ENCODE peak calls at places on chromosomes 12 and 14, in ten cellular contexts. One of them, this sample, is unnamed.

GRCh38 chr12:124771462-124772361 is 92.0 kb downstream of the SCARB1 start:
- DNase-seq in bronchial epithelial cell: peak
- DNase-seq in cardiac fibroblast: peak
- DNase-seq in GM06990: peak
- DNase-seq in CD4-positive, alpha-beta T cell: peak
- DNase-seq in A549: peak
- DNase-seq in GM13977: peak
- DNase-seq in mammary epithelial cell: peak
- DNase-seq in ovary: peak
- DNase-seq in NB4: peak
- DNase-seq in this sample: peak

GRCh38 chr14:76956253-76957090 is 72.0 kb downstream of the IRF2BPL start:
- DNase-seq in NB4: peak
- DNase-seq in mammary epithelial cell: peak
- DNase-seq in GM06990: peak
- DNase-seq in GM13977: peak
- DNase-seq in bronchial epithelial cell: peak
- DNase-seq in CD4-positive, alpha-beta T cell: peak
- DNase-seq in A549: peak
- DNase-seq in cardiac fibroblast: peak
- DNase-seq in ovary: peak
- DNase-seq in this sample: peak

GRCh38 chr12:115871714-115872113 is 405.8 kb downstream of the MED13L start:
- DNase-seq in NB4: peak
- DNase-seq in GM06990: no peak
- DNase-seq in CD4-positive, alpha-beta T cell: no peak
- DNase-seq in GM13977: peak
- DNase-seq in cardiac fibroblast: peak
- DNase-seq in A549: peak
- DNase-seq in bronchial epithelial cell: peak
- DNase-seq in ovary: no peak
- DNase-seq in mammary epithelial cell: no peak
- DNase-seq in this sample: no peak

GRCh38 chr12:65511134-65511912 is 232.8 kb downstream of the MSRB3 start:
- DNase-seq in mammary epithelial cell: no peak
- DNase-seq in cardiac fibroblast: no peak
- DNase-seq in NB4: no peak
- DNase-seq in ovary: no peak
- DNase-seq in A549: no peak
- DNase-seq in CD4-positive, alpha-beta T cell: no peak
- DNase-seq in GM13977: no peak
- DNase-seq in bronchial epithelial cell: no peak
- DNase-seq in GM06990: no peak
- DNase-seq in this sample: no peak

GRCh38 chr12:52433501-52434095 is 573 bp downstream of the KRT75 start:
- DNase-seq in A549: no peak
- DNase-seq in NB4: no peak
- DNase-seq in GM13977: no peak
- DNase-seq in mammary epithelial cell: no peak
- DNase-seq in cardiac fibroblast: no peak
- DNase-seq in bronchial epithelial cell: no peak
- DNase-seq in ovary: no peak
- DNase-seq in GM06990: no peak
- DNase-seq in CD4-positive, alpha-beta T cell: no peak
- DNase-seq in this sample: no peak

GRCh38 chr14:50677527-50678063 is 9.5 kb upstream of the SAV1 start:
- DNase-seq in GM13977: peak
- DNase-seq in CD4-positive, alpha-beta T cell: no peak
- DNase-seq in A549: no peak
- DNase-seq in bronchial epithelial cell: peak
- DNase-seq in cardiac fibroblast: peak
- DNase-seq in NB4: peak
- DNase-seq in mammary epithelial cell: peak
- DNase-seq in ovary: no peak
- DNase-seq in GM06990: no peak
- DNase-seq in this sample: no peak

GRCh38 chr12:128111333-128111732 is 155.6 kb upstream of the TMEM132C start:
- DNase-seq in mammary epithelial cell: no peak
- DNase-seq in bronchial epithelial cell: no peak
- DNase-seq in ovary: no peak
- DNase-seq in cardiac fibroblast: no peak
- DNase-seq in A549: no peak
- DNase-seq in GM13977: no peak
- DNase-seq in NB4: no peak
- DNase-seq in CD4-positive, alpha-beta T cell: no peak
- DNase-seq in GM06990: no peak
- DNase-seq in this sample: no peak

GRCh38 chr12:68154768-68155167 is 4.8 kb downstream of the IFNG start:
- DNase-seq in NB4: no peak
- DNase-seq in mammary epithelial cell: no peak
- DNase-seq in A549: no peak
- DNase-seq in bronchial epithelial cell: no peak
- DNase-seq in CD4-positive, alpha-beta T cell: no peak
- DNase-seq in cardiac fibroblast: no peak
- DNase-seq in GM06990: no peak
- DNase-seq in GM13977: no peak
- DNase-seq in ovary: no peak
- DNase-seq in this sample: no peak

GRCh38 chr12:114669501-114670256 is 14.3 kb downstream of the TBX3 start:
- DNase-seq in ovary: peak
- DNase-seq in A549: no peak
- DNase-seq in CD4-positive, alpha-beta T cell: no peak
- DNase-seq in bronchial epithelial cell: no peak
- DNase-seq in GM06990: no peak
- DNase-seq in cardiac fibroblast: peak
- DNase-seq in mammary epithelial cell: peak
- DNase-seq in NB4: no peak
- DNase-seq in GM13977: no peak
- DNase-seq in this sample: no peak

GRCh38 chr14:63045234-63045611 is at the start of gene KCNH5:
- DNase-seq in ovary: no peak
- DNase-seq in CD4-positive, alpha-beta T cell: no peak
- DNase-seq in GM13977: peak
- DNase-seq in A549: peak
- DNase-seq in GM06990: peak
- DNase-seq in NB4: no peak
- DNase-seq in bronchial epithelial cell: peak
- DNase-seq in mammary epithelial cell: peak
- DNase-seq in cardiac fibroblast: peak
- DNase-seq in this sample: no peak

DNA sequence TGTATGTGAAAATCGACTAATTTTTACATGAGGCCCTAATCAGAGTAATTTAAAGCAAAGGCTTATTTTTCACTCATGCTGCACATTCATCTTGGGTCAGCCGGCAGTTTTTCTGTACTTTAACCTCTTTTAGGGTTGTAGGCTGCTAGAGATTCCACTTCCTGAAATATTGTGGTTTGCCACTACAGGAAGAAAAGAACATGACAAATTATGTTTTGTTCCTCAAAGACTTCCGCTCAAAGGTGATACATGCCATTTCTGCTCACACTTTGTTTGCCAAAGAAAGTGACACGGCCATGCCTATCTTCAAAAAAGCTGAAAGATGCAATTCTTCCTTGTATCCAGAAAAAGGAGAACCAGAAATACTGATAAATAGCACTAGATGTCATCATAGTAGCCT is 183.4 kb upstream of the PPFIA2 start:
- DNase-seq in mammary epithelial cell: no peak
- DNase-seq in ovary: no peak
- DNase-seq in bronchial epithelial cell: no peak
- DNase-seq in CD4-positive, alpha-beta T cell: no peak
- DNase-seq in NB4: peak
- DNase-seq in A549: no peak
- DNase-seq in GM13977: no peak
- DNase-seq in cardiac fibroblast: no peak
- DNase-seq in GM06990: no peak
- DNase-seq in this sample: no peak
- TF ChIP-seq CTCF in mammary epithelial cell: no peak
- TF ChIP-seq CTCF in ovary: no peak
- TF ChIP-seq CTCF in bronchial epithelial cell: no peak
- TF ChIP-seq CTCF in CD4-positive, alpha-beta T cell: no peak
- TF ChIP-seq CTCF in NB4: no peak
- TF ChIP-seq CTCF in A549: no peak
- TF ChIP-seq CTCF in GM13977: no peak
- TF ChIP-seq CTCF in cardiac fibroblast: no peak
- TF ChIP-seq CTCF in GM06990: no peak
- TF ChIP-seq CTCF in this sample: no peak

GRCh38 chr12:104177663-104178501 is 37.7 kb upstream of the TXNRD1 start:
- DNase-seq in GM06990: no peak
- DNase-seq in cardiac fibroblast: peak
- DNase-seq in ovary: peak
- DNase-seq in bronchial epithelial cell: peak
- DNase-seq in A549: peak
- DNase-seq in CD4-positive, alpha-beta T cell: no peak
- DNase-seq in NB4: peak
- DNase-seq in GM13977: no peak
- DNase-seq in mammary epithelial cell: peak
- DNase-seq in this sample: no peak
- TF ChIP-seq CTCF in GM06990: peak
- TF ChIP-seq CTCF in cardiac fibroblast: peak
- TF ChIP-seq CTCF in ovary: no peak
- TF ChIP-seq CTCF in bronchial epithelial cell: peak
- TF ChIP-seq CTCF in A549: peak
- TF ChIP-seq CTCF in CD4-positive, alpha-beta T cell: no peak
- TF ChIP-seq CTCF in NB4: peak
- TF ChIP-seq CTCF in GM13977: no peak
- TF ChIP-seq CTCF in mammary epithelial cell: peak
- TF ChIP-seq CTCF in this sample: no peak

DNA sequence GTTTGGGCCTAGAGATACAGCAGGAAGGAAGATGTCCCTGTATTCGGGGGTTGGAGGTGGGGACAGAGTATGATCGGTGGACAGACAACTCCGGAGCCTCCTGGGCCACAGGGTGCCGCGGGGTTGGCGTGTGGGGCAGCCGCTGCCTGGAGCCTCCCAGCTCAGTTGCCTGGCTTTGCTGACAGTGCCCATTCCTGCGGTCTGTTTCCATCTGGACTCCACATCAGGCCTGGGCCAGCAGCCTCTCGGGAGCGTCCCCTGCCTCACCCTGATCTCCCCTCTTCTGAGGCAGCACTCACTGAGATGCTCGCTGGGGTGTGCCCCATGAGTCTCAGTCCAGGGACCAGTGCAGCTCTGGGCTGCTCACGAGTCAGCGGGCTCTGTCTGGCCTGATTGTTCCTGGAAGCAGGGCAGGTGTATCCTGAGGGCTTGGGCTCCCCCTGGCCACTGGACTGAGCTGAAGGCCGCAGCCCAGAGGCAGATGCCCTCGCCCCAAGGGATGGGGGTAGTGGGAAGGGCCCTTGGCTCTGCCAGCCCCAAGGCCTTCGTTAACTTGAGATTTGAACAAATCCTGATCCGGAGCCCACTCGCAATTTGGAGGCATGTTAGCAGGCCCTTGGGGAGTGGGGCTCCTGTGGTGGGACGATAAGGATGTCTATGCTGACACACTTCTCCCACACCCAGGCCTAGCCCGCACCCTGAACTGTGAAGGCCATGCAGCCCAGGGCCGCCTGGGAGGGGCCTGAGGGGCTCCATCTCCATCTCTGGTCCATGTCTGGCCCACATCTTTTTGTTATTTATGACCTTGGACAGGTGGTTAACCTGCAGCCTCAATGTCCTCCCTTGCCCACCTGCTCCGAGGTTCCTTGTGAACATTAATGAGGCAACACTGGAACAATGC is 7.5 kb downstream of the HIP1R start:
- DNase-seq in CD4-positive, alpha-beta T cell: no peak
- DNase-seq in mammary epithelial cell: no peak
- DNase-seq in GM13977: no peak
- DNase-seq in GM06990: no peak
- DNase-seq in A549: no peak
- DNase-seq in ovary: no peak
- DNase-seq in bronchial epithelial cell: no peak
- DNase-seq in cardiac fibroblast: no peak
- DNase-seq in NB4: no peak
- DNase-seq in this sample: no peak
- TF ChIP-seq CTCF in CD4-positive, alpha-beta T cell: no peak
- TF ChIP-seq CTCF in mammary epithelial cell: no peak
- TF ChIP-seq CTCF in GM13977: no peak
- TF ChIP-seq CTCF in GM06990: no peak
- TF ChIP-seq CTCF in A549: no peak
- TF ChIP-seq CTCF in ovary: no peak
- TF ChIP-seq CTCF in bronchial epithelial cell: no peak
- TF ChIP-seq CTCF in cardiac fibroblast: no peak
- TF ChIP-seq CTCF in NB4: no peak
- TF ChIP-seq CTCF in this sample: no peak

GRCh38 chr14:100653409-100653808 is 66.2 kb upstream of the BEGAIN start:
- DNase-seq in cardiac fibroblast: no peak
- DNase-seq in ovary: no peak
- DNase-seq in GM13977: peak
- DNase-seq in GM06990: no peak
- DNase-seq in NB4: peak
- DNase-seq in CD4-positive, alpha-beta T cell: peak
- DNase-seq in A549: no peak
- DNase-seq in bronchial epithelial cell: no peak
- DNase-seq in mammary epithelial cell: no peak
- DNase-seq in this sample: no peak
- TF ChIP-seq CTCF in cardiac fibroblast: peak
- TF ChIP-seq CTCF in ovary: no peak
- TF ChIP-seq CTCF in GM13977: peak
- TF ChIP-seq CTCF in GM06990: peak
- TF ChIP-seq CTCF in NB4: peak
- TF ChIP-seq CTCF in CD4-positive, alpha-beta T cell: peak
- TF ChIP-seq CTCF in A549: peak
- TF ChIP-seq CTCF in bronchial epithelial cell: peak
- TF ChIP-seq CTCF in mammary epithelial cell: peak
- TF ChIP-seq CTCF in this sample: peak

DNA sequence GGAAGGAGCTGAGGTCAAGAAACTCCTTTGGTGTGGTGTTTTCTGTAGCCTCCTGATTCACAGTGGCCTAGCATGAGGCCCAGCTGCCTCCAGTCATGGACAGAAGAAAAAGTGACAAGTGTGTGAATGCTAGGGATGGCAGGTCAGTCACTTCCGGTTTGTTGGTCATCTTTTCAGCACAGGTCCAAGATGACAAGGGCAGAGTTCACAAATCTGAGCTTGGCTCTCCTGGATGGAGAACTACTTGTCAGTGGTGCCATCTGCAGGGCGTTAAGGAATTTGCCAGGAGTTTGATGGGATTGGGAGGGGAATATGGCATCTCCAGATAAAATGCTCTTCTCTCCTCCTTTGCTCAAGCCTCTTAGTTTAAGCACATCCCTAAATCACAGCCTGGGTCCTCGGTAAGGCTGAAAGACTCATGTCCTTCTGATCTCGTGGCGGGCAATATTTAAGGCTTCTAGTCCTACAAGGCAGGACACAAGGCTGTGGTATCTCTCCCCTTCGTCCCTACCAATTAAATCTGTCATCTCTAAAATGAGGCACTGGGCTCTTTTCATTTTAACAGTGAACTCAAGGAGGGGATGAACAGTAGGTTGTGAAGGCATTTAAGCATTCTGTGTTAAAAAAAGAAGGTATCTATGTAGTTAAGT is 10.0 kb downstream of the TUBA1B start:
- DNase-seq in NB4: peak
- DNase-seq in bronchial epithelial cell: peak
- DNase-seq in GM06990: no peak
- DNase-seq in mammary epithelial cell: peak
- DNase-seq in CD4-positive, alpha-beta T cell: no peak
- DNase-seq in ovary: no peak
- DNase-seq in A549: peak
- DNase-seq in cardiac fibroblast: peak
- DNase-seq in GM13977: no peak
- DNase-seq in this sample: no peak
- TF ChIP-seq CTCF in NB4: peak
- TF ChIP-seq CTCF in bronchial epithelial cell: peak
- TF ChIP-seq CTCF in GM06990: peak
- TF ChIP-seq CTCF in mammary epithelial cell: peak
- TF ChIP-seq CTCF in CD4-positive, alpha-beta T cell: no peak
- TF ChIP-seq CTCF in ovary: peak
- TF ChIP-seq CTCF in A549: peak
- TF ChIP-seq CTCF in cardiac fibroblast: peak
- TF ChIP-seq CTCF in GM13977: peak
- TF ChIP-seq CTCF in this sample: no peak